ENCODE peak calls at places on chromosomes 6 and 20, in ten cellular contexts. One of them, this sample, is unnamed.

GRCh38 chr20:44092551-44093248 is 94.3 kb downstream of the JPH2 start:
- DNase-seq in AG04450: no peak
- DNase-seq in neural progenitor cell: peak
- DNase-seq in fibroblast of pulmonary artery: peak
- DNase-seq in endothelial cell of umbilical vein: peak
- DNase-seq in lower leg skin: peak
- DNase-seq in HFF-Myc: no peak
- DNase-seq in nephron progenitor cell: no peak
- DNase-seq in vagina: no peak
- DNase-seq in transverse colon: no peak
- DNase-seq in this sample: no peak

GRCh38 chr6:17093692-17094091 is 8.2 kb upstream of the STMND1 start:
- DNase-seq in lower leg skin: no peak
- DNase-seq in HFF-Myc: no peak
- DNase-seq in AG04450: no peak
- DNase-seq in nephron progenitor cell: peak
- DNase-seq in endothelial cell of umbilical vein: no peak
- DNase-seq in vagina: no peak
- DNase-seq in transverse colon: no peak
- DNase-seq in neural progenitor cell: peak
- DNase-seq in fibroblast of pulmonary artery: no peak
- DNase-seq in this sample: no peak

GRCh38 chr6:142030115-142030619 is 102.6 kb upstream of the GJE1 start:
- DNase-seq in vagina: no peak
- DNase-seq in fibroblast of pulmonary artery: peak
- DNase-seq in AG04450: no peak
- DNase-seq in transverse colon: no peak
- DNase-seq in lower leg skin: no peak
- DNase-seq in HFF-Myc: no peak
- DNase-seq in nephron progenitor cell: no peak
- DNase-seq in endothelial cell of umbilical vein: peak
- DNase-seq in neural progenitor cell: peak
- DNase-seq in this sample: no peak

GRCh38 chr20:17570347-17571152 is 675 bp downstream of the DSTN start:
- DNase-seq in nephron progenitor cell: peak
- DNase-seq in fibroblast of pulmonary artery: peak
- DNase-seq in AG04450: no peak
- DNase-seq in vagina: peak
- DNase-seq in HFF-Myc: no peak
- DNase-seq in lower leg skin: peak
- DNase-seq in transverse colon: peak
- DNase-seq in neural progenitor cell: peak
- DNase-seq in endothelial cell of umbilical vein: peak
- DNase-seq in this sample: no peak

GRCh38 chr6:148293181-148293995 is 49.2 kb upstream of the SASH1 start:
- DNase-seq in endothelial cell of umbilical vein: no peak
- DNase-seq in vagina: no peak
- DNase-seq in fibroblast of pulmonary artery: no peak
- DNase-seq in AG04450: no peak
- DNase-seq in transverse colon: no peak
- DNase-seq in HFF-Myc: no peak
- DNase-seq in lower leg skin: no peak
- DNase-seq in nephron progenitor cell: no peak
- DNase-seq in neural progenitor cell: no peak
- DNase-seq in this sample: no peak

GRCh38 chr6:151900897-151901485 is 93.5 kb downstream of the ESR1 start:
- DNase-seq in neural progenitor cell: no peak
- DNase-seq in vagina: no peak
- DNase-seq in transverse colon: no peak
- DNase-seq in HFF-Myc: no peak
- DNase-seq in endothelial cell of umbilical vein: no peak
- DNase-seq in fibroblast of pulmonary artery: no peak
- DNase-seq in nephron progenitor cell: no peak
- DNase-seq in AG04450: no peak
- DNase-seq in lower leg skin: no peak
- DNase-seq in this sample: no peak

GRCh38 chr6:135116566-135116965 is 61.9 kb upstream of the HBS1L start:
- DNase-seq in neural progenitor cell: no peak
- DNase-seq in HFF-Myc: no peak
- DNase-seq in transverse colon: no peak
- DNase-seq in fibroblast of pulmonary artery: no peak
- DNase-seq in lower leg skin: no peak
- DNase-seq in AG04450: no peak
- DNase-seq in nephron progenitor cell: no peak
- DNase-seq in endothelial cell of umbilical vein: no peak
- DNase-seq in vagina: no peak
- DNase-seq in this sample: no peak

GRCh38 chr20:47272893-47273590 is 83.5 kb downstream of the ZMYND8 start:
- DNase-seq in fibroblast of pulmonary artery: peak
- DNase-seq in AG04450: peak
- DNase-seq in HFF-Myc: no peak
- DNase-seq in endothelial cell of umbilical vein: peak
- DNase-seq in lower leg skin: peak
- DNase-seq in transverse colon: peak
- DNase-seq in vagina: no peak
- DNase-seq in nephron progenitor cell: peak
- DNase-seq in neural progenitor cell: peak
- DNase-seq in this sample: no peak

GRCh38 chr6:133291671-133292070 is 50.5 kb downstream of the EYA4 start:
- DNase-seq in nephron progenitor cell: no peak
- DNase-seq in fibroblast of pulmonary artery: peak
- DNase-seq in AG04450: no peak
- DNase-seq in endothelial cell of umbilical vein: peak
- DNase-seq in HFF-Myc: no peak
- DNase-seq in vagina: no peak
- DNase-seq in neural progenitor cell: no peak
- DNase-seq in lower leg skin: no peak
- DNase-seq in transverse colon: no peak
- DNase-seq in this sample: no peak

GRCh38 chr6:133290926-133291325 is 49.8 kb downstream of the EYA4 start:
- DNase-seq in nephron progenitor cell: no peak
- DNase-seq in fibroblast of pulmonary artery: no peak
- DNase-seq in HFF-Myc: no peak
- DNase-seq in vagina: no peak
- DNase-seq in neural progenitor cell: no peak
- DNase-seq in lower leg skin: no peak
- DNase-seq in transverse colon: no peak
- DNase-seq in AG04450: no peak
- DNase-seq in endothelial cell of umbilical vein: no peak
- DNase-seq in this sample: no peak

GRCh38 chr6:133289733-133290306 is 48.7 kb downstream of the EYA4 start:
- DNase-seq in AG04450: no peak
- DNase-seq in fibroblast of pulmonary artery: no peak
- DNase-seq in neural progenitor cell: no peak
- DNase-seq in HFF-Myc: no peak
- DNase-seq in nephron progenitor cell: no peak
- DNase-seq in lower leg skin: no peak
- DNase-seq in endothelial cell of umbilical vein: no peak
- DNase-seq in vagina: no peak
- DNase-seq in transverse colon: no peak
- DNase-seq in this sample: no peak

GRCh38 chr6:133288662-133289061 is 47.5 kb downstream of the EYA4 start:
- DNase-seq in AG04450: no peak
- DNase-seq in HFF-Myc: no peak
- DNase-seq in neural progenitor cell: no peak
- DNase-seq in vagina: no peak
- DNase-seq in fibroblast of pulmonary artery: no peak
- DNase-seq in lower leg skin: no peak
- DNase-seq in transverse colon: no peak
- DNase-seq in endothelial cell of umbilical vein: no peak
- DNase-seq in nephron progenitor cell: no peak
- DNase-seq in this sample: no peak

DNA sequence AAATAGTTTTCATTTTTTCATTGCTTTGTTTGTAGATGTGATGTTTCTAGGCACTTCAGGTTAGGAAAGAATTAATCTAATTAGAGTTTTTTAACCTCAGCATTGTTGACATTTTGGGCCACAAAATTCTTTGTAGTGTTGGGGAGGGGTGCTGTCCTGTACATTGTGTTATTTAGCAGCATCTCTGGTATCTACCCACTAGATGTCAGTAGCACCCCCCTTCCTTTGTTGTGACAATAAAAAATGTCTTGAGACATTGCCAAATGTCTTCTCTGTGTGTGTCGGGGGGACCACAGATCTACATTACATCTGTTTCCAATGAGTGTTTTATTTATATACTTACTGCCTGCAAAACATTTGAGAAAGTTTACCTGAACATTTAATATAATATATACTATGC is 45.6 kb downstream of the EYA4 start:
- DNase-seq in HFF-Myc: no peak
- DNase-seq in fibroblast of pulmonary artery: peak
- DNase-seq in transverse colon: no peak
- DNase-seq in lower leg skin: no peak
- DNase-seq in nephron progenitor cell: no peak
- DNase-seq in AG04450: no peak
- DNase-seq in endothelial cell of umbilical vein: peak
- DNase-seq in neural progenitor cell: peak
- DNase-seq in vagina: no peak
- DNase-seq in this sample: no peak
- TF ChIP-seq CTCF in HFF-Myc: peak
- TF ChIP-seq CTCF in fibroblast of pulmonary artery: peak
- TF ChIP-seq CTCF in transverse colon: no peak
- TF ChIP-seq CTCF in lower leg skin: no peak
- TF ChIP-seq CTCF in nephron progenitor cell: peak
- TF ChIP-seq CTCF in AG04450: peak
- TF ChIP-seq CTCF in endothelial cell of umbilical vein: no peak
- TF ChIP-seq CTCF in neural progenitor cell: peak
- TF ChIP-seq CTCF in vagina: no peak
- TF ChIP-seq CTCF in this sample: peak

GRCh38 chr6:109454483-109455160 is 950 bp downstream of the MICAL1 start:
- DNase-seq in neural progenitor cell: no peak
- DNase-seq in nephron progenitor cell: no peak
- DNase-seq in transverse colon: peak
- DNase-seq in vagina: no peak
- DNase-seq in endothelial cell of umbilical vein: no peak
- DNase-seq in AG04450: no peak
- DNase-seq in lower leg skin: peak
- DNase-seq in fibroblast of pulmonary artery: peak
- DNase-seq in HFF-Myc: no peak
- DNase-seq in this sample: no peak

GRCh38 chr6:109456283-109456583 is 661 bp upstream of the MICAL1 start:
- DNase-seq in transverse colon: no peak
- DNase-seq in HFF-Myc: no peak
- DNase-seq in nephron progenitor cell: no peak
- DNase-seq in AG04450: no peak
- DNase-seq in neural progenitor cell: peak
- DNase-seq in fibroblast of pulmonary artery: no peak
- DNase-seq in endothelial cell of umbilical vein: no peak
- DNase-seq in vagina: no peak
- DNase-seq in lower leg skin: peak
- DNase-seq in this sample: no peak

GRCh38 chr6:109455161-109455501 is 441 bp downstream of the MICAL1 start:
- DNase-seq in endothelial cell of umbilical vein: peak
- DNase-seq in HFF-Myc: no peak
- DNase-seq in nephron progenitor cell: peak
- DNase-seq in transverse colon: peak
- DNase-seq in neural progenitor cell: no peak
- DNase-seq in vagina: no peak
- DNase-seq in fibroblast of pulmonary artery: no peak
- DNase-seq in AG04450: no peak
- DNase-seq in lower leg skin: peak
- DNase-seq in this sample: no peak

GRCh38 chr6:109456710-109457595 is 1.4 kb upstream of the MICAL1 start:
- DNase-seq in vagina: no peak
- DNase-seq in endothelial cell of umbilical vein: peak
- DNase-seq in neural progenitor cell: no peak
- DNase-seq in lower leg skin: peak
- DNase-seq in HFF-Myc: no peak
- DNase-seq in AG04450: no peak
- DNase-seq in fibroblast of pulmonary artery: peak
- DNase-seq in nephron progenitor cell: no peak
- DNase-seq in transverse colon: peak
- DNase-seq in this sample: no peak

DNA sequence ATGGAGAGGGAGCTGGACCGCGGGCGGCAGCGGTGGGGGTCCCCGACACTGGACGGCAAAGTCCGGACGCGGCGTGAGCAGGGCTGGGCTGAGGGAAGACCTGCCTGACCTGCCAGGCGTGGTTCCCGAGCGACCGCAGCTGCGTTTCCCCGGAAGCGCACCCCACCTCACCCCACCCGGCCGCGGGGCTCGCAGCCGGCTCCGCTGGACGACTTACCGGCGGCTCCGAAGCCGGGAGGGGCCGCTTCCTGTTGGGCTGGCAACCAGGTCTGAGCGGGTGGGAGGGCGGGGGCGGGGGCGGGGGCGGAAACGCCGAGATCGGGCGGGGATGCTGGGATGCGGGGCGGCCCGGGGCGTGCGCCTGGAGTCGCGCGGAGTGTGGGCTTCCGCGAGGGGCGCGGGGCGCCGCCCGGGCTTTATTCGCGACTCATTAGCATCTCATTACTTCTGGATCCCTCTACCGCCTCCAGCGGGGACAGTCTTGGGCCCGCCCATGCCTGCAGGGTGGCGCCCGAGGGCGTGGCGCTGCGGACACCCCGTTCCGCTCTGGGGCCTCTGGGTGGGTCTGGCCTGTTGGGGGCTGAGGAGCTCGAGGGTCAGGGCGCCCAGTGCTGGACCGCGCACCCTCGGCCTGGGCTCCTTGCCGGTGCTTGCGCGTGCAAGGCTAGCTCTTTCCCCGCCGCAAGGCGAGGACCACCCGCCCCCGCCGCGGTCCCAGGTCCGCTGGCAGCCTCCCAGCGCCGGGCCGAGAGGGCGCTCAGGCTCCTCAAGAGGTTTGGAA is at the start of gene MICAL1:
- DNase-seq in AG04450: no peak
- DNase-seq in transverse colon: peak
- DNase-seq in fibroblast of pulmonary artery: peak
- DNase-seq in neural progenitor cell: peak
- DNase-seq in lower leg skin: peak
- DNase-seq in endothelial cell of umbilical vein: peak
- DNase-seq in nephron progenitor cell: peak
- DNase-seq in vagina: no peak
- DNase-seq in HFF-Myc: no peak
- DNase-seq in this sample: no peak
- TF ChIP-seq CTCF in AG04450: peak
- TF ChIP-seq CTCF in transverse colon: peak
- TF ChIP-seq CTCF in fibroblast of pulmonary artery: peak
- TF ChIP-seq CTCF in neural progenitor cell: peak
- TF ChIP-seq CTCF in lower leg skin: no peak
- TF ChIP-seq CTCF in endothelial cell of umbilical vein: peak
- TF ChIP-seq CTCF in nephron progenitor cell: peak
- TF ChIP-seq CTCF in vagina: no peak
- TF ChIP-seq CTCF in HFF-Myc: peak
- TF ChIP-seq CTCF in this sample: peak

GRCh38 chr6:33248932-33249731 is 22.5 kb downstream of the VPS52 start:
- DNase-seq in nephron progenitor cell: peak
- DNase-seq in fibroblast of pulmonary artery: peak
- DNase-seq in AG04450: peak
- DNase-seq in transverse colon: peak
- DNase-seq in HFF-Myc: peak
- DNase-seq in vagina: peak
- DNase-seq in neural progenitor cell: peak
- DNase-seq in endothelial cell of umbilical vein: peak
- DNase-seq in lower leg skin: peak
- DNase-seq in this sample: peak
- TF ChIP-seq CTCF in nephron progenitor cell: no peak
- TF ChIP-seq CTCF in fibroblast of pulmonary artery: no peak
- TF ChIP-seq CTCF in AG04450: peak
- TF ChIP-seq CTCF in transverse colon: no peak
- TF ChIP-seq CTCF in HFF-Myc: no peak
- TF ChIP-seq CTCF in vagina: peak
- TF ChIP-seq CTCF in neural progenitor cell: no peak
- TF ChIP-seq CTCF in endothelial cell of umbilical vein: peak
- TF ChIP-seq CTCF in lower leg skin: no peak
- TF ChIP-seq CTCF in this sample: peak

DNA sequence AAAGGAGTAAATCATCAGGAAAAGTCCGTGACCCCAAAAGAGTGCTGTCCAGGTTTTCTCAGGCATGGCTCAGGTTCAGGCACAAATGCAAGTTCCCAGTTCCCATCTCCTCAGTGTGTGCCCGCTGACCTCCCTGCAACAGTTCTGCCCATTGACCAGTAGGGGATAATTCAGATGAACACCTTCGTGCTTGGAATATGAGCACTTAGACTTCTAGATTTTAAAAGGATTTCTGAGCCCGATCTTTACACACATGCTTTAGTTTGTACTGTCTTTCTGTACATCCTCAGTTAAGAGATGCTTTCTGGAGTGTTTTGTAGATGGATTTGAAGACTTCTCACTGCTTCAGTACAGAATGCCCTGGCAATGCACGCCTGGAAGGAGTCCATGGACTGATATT is 239.7 kb upstream of the PLCB4 start:
- DNase-seq in vagina: no peak
- DNase-seq in transverse colon: no peak
- DNase-seq in neural progenitor cell: no peak
- DNase-seq in AG04450: no peak
- DNase-seq in endothelial cell of umbilical vein: no peak
- DNase-seq in nephron progenitor cell: no peak
- DNase-seq in lower leg skin: no peak
- DNase-seq in HFF-Myc: no peak
- DNase-seq in fibroblast of pulmonary artery: no peak
- DNase-seq in this sample: no peak
- TF ChIP-seq CTCF in vagina: no peak
- TF ChIP-seq CTCF in transverse colon: no peak
- TF ChIP-seq CTCF in neural progenitor cell: peak
- TF ChIP-seq CTCF in AG04450: peak
- TF ChIP-seq CTCF in endothelial cell of umbilical vein: peak
- TF ChIP-seq CTCF in nephron progenitor cell: peak
- TF ChIP-seq CTCF in lower leg skin: no peak
- TF ChIP-seq CTCF in HFF-Myc: peak
- TF ChIP-seq CTCF in fibroblast of pulmonary artery: peak
- TF ChIP-seq CTCF in this sample: peak